ENCODE peak calls at places on chromosomes 1 and 21, in four cellular contexts. One of them, this sample, is unnamed.

GRCh38 chr1:202146993-202147392 is 2.5 kb upstream of the ARL8A start:
- DNase-seq in left ventricle myocardium superior: no peak
- DNase-seq in lung: no peak
- DNase-seq in GM12878: no peak
- DNase-seq in this sample: no peak

GRCh38 chr1:235069171-235069570 is 59.5 kb downstream of the TOMM20 start:
- DNase-seq in left ventricle myocardium superior: no peak
- DNase-seq in GM12878: no peak
- DNase-seq in lung: no peak
- DNase-seq in this sample: no peak

GRCh38 chr1:219066631-219067349 is 106.9 kb upstream of the LYPLAL1 start:
- DNase-seq in lung: no peak
- DNase-seq in left ventricle myocardium superior: no peak
- DNase-seq in GM12878: no peak
- DNase-seq in this sample: no peak

GRCh38 chr1:115679141-115679611 is 37.4 kb downstream of the VANGL1 start:
- DNase-seq in lung: no peak
- DNase-seq in left ventricle myocardium superior: peak
- DNase-seq in GM12878: no peak
- DNase-seq in this sample: no peak

GRCh38 chr1:31568895-31569655 is 7.2 kb upstream of the TINAGL1 start:
- DNase-seq in lung: peak
- DNase-seq in GM12878: no peak
- DNase-seq in left ventricle myocardium superior: peak
- DNase-seq in this sample: no peak

GRCh38 chr21:17003221-17003620 is 509.6 kb upstream of the CXADR start:
- DNase-seq in lung: no peak
- DNase-seq in GM12878: no peak
- DNase-seq in left ventricle myocardium superior: no peak
- DNase-seq in this sample: no peak

GRCh38 chr1:2556277-2557145 is at the start of gene TNFRSF14:
- DNase-seq in left ventricle myocardium superior: peak
- DNase-seq in lung: no peak
- DNase-seq in GM12878: no peak
- DNase-seq in this sample: peak

GRCh38 chr1:117928881-117929339 is 511 bp downstream of the GDAP2 start:
- DNase-seq in GM12878: no peak
- DNase-seq in lung: peak
- DNase-seq in left ventricle myocardium superior: peak
- DNase-seq in this sample: no peak

GRCh38 chr1:213035573-213035972 is 15.5 kb upstream of the RPS6KC1 start:
- DNase-seq in left ventricle myocardium superior: no peak
- DNase-seq in GM12878: no peak
- DNase-seq in lung: no peak
- DNase-seq in this sample: no peak

GRCh38 chr1:185016880-185017279 is 28.5 kb upstream of the RNF2 start:
- DNase-seq in GM12878: no peak
- DNase-seq in left ventricle myocardium superior: no peak
- DNase-seq in lung: no peak
- DNase-seq in this sample: no peak

GRCh38 chr21:14303731-14304488 is 79.0 kb downstream of the HSPA13 start:
- DNase-seq in left ventricle myocardium superior: no peak
- DNase-seq in GM12878: no peak
- DNase-seq in lung: no peak
- DNase-seq in this sample: no peak

GRCh38 chr1:204928671-204929486 is 58.2 kb downstream of the NFASC start:
- DNase-seq in GM12878: no peak
- DNase-seq in left ventricle myocardium superior: no peak
- DNase-seq in lung: no peak
- DNase-seq in this sample: no peak